ENCODE peak calls at places on chromosomes 6 and 20, in five cellular contexts. S, B, D, T and N are unnamed samples. For H3K9me3, the result is how much of the 10 kb centered on the place peaks cover.

GRCh38 chr20:10428008-10428407 is 6.0 kb downstream of the MKKS start:
- DNase-seq in D (no peak), T (no peak), S (no peak), B (no peak), N (no peak)

GRCh38 chr6:16338577-16339262 is 100.3 kb downstream of the GMPR start:
- DNase-seq in B (no peak), T (no peak), S (no peak), D (peak), N (peak)

GRCh38 chr6:81634155-81634880 is 118.2 kb downstream of the TENT5A start:
- DNase-seq in S (no peak), T (no peak), D (no peak), B (no peak), N (no peak)

GRCh38 chr6:162871966-162872365 is 144.2 kb downstream of the PACRG start:
- DNase-seq in T (no peak), S (no peak), B (no peak), D (no peak), N (no peak)

GRCh38 chr20:38001173-38001875 is 31.9 kb downstream of the TTI1 start:
- DNase-seq in D (no peak), B (no peak), S (no peak), T (no peak), N (no peak)

GRCh38 chr6:108080010-108080780 is 5.7 kb upstream of the OSTM1 start:
- DNase-seq in B (no peak), T (no peak), S (no peak), D (no peak), N (no peak)

GRCh38 chr6:84773431-84774173 is 9.2 kb upstream of the TBX18 start:
- DNase-seq in B (peak), S (no peak), T (no peak), D (peak), N (peak)

GRCh38 chr6:90538651-90539050 is 48.2 kb downstream of the MAP3K7 start:
- DNase-seq in S (no peak), D (no peak), B (no peak), T (no peak), N (no peak)

GRCh38 chr6:41673704-41674000 is 35.4 kb downstream of the MDFI start:
- DNase-seq in T (no peak), B (no peak), S (no peak), D (no peak), N (no peak)

GRCh38 chr20:52103911-52104545 is 87.6 kb downstream of the ZFP64 start:
- DNase-seq in T (peak), B (no peak), D (no peak), S (no peak), N (no peak)

GRCh38 chr6:100203391-100203790 is 209.4 kb upstream of the MCHR2 start:
- DNase-seq in T (no peak), B (no peak), S (peak), D (no peak), N (no peak)

GRCh38 chr6:111623046-111623718 is 17.5 kb upstream of the TRAF3IP2 start:
- DNase-seq in S (no peak), T (no peak), D (no peak), B (no peak), N (no peak)

GRCh38 chr6:46039646-46040045 is 24.0 kb upstream of the CLIC5 start:
- DNase-seq in S (no peak), B (no peak), D (no peak), T (no peak), N (no peak)

GRCh38 chr6:167094436-167094819 is 28.5 kb upstream of the CCR6 start:
- DNase-seq in D (no peak), B (no peak), S (no peak), T (no peak), N (no peak)

GRCh38 chr20:50460608-50461268 is 49.4 kb upstream of the PTPN1 start:
- DNase-seq in S (peak), B (peak), D (peak), T (peak), N (peak)

GRCh38 chr6:3381233-3382065 is 75.4 kb downstream of the SLC22A23 start:
- DNase-seq in S (no peak), B (no peak), T (no peak), D (no peak), N (no peak)

GRCh38 chr6:37207903-37208456 is 38.0 kb downstream of the PIM1 start:
- DNase-seq in S (peak), D (peak), B (peak), T (peak), N (peak)

GRCh38 chr6:157045831-157046454 is 268.8 kb downstream of the ARID1B start:
- DNase-seq in B (no peak), S (peak), T (no peak), D (no peak), N (no peak)

GRCh38 chr6:12149944-12150510 is 137.9 kb downstream of the HIVEP1 start:
- DNase-seq in T (no peak), D (no peak), S (no peak), B (no peak), N (no peak)

GRCh38 chr20:23456416-23456815 is 3.7 kb upstream of the CST11 start:
- DNase-seq in D (no peak), B (no peak), S (no peak), T (peak), N (no peak)

GRCh38 chr6:168526841-168527281 is 85.9 kb downstream of the SMOC2 start:
- DNase-seq in S (no peak), B (peak), D (no peak), T (no peak), N (no peak)

GRCh38 chr6:168527451-168528210 is 86.6 kb downstream of the SMOC2 start:
- DNase-seq in T (no peak), B (no peak), S (no peak), D (no peak), N (no peak)

GRCh38 chr6:168528457-168529095 is 87.6 kb downstream of the SMOC2 start:
- DNase-seq in B (no peak), D (no peak), T (no peak), S (no peak), N (no peak)

GRCh38 chr6:168530653-168531071 is 89.7 kb downstream of the SMOC2 start:
- DNase-seq in B (no peak), S (no peak), T (no peak), D (no peak), N (no peak)

GRCh38 chr6:168529214-168529613 is 88.2 kb downstream of the SMOC2 start:
- DNase-seq in B (no peak), T (no peak), D (no peak), S (no peak), N (no peak)
- H3K9me3 ChIP-seq in B (under half), T (under half), D (under half), S (under half), N (under half)

GRCh38 chr20:24862186-24862585 is 86.9 kb upstream of the CST7 start:
- DNase-seq in D (no peak), B (no peak), T (no peak), S (no peak), N (no peak)
- H3K9me3 ChIP-seq in D (under half), B (under half), T (under half), S (under half), N (under half)

DNA sequence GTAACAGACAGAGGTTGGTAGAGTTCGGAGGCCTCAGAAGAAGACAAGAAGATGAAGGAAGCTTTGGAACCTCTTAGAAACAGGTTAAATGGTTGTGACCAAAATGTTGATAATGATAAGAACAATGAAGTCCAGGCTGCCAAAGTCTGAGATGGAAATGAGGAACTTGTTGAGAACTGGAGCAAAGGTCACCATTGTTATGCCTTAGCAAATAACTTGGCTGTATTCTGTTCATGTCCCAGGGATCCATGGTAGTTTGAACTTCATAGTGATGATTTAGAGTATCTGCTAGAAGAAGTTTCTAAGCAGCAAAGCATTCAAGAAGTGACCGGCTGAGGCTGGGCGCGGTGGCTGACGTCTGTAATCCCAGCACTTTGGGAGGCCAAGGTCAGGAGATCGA is 11.1 kb upstream of the LSM14B start:
- DNase-seq in T (no peak), B (no peak), S (no peak), D (no peak), N (no peak)
- H3K9me3 ChIP-seq in T (under half), B (under half), S (under half), D (half or more), N (half or more)

DNA sequence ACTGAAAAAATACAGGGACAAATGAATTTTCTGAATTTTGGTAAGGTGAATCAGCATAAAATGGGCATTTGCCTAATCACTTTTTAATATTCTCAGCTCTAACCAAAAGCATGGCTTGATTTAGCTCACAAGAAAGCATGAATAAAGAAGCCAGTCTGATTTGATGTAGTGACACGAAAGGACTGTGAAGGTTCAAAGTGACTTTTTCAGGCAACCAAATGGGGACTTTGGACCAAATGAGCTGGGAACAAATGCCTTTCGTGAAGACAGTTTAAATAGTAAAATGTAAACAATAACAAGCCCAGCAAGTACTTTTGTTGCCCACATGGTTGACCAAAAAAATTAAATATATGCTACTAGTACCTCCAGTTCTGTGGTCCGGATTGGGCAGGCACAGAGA is 12.9 kb upstream of the CBLN4 start:
- DNase-seq in B (no peak), T (no peak), D (no peak), S (no peak), N (no peak)
- H3K9me3 ChIP-seq in B (under half), T (under half), D (under half), S (under half), N (under half)